ENCODE peak calls at places on chromosomes 3 and 15, in ten cellular contexts. D is K562, I is mammary epithelial cell, Z is astrocyte, H is neural progenitor cell, J is fibroblast of lung, L is PC-3, E is HepG2, M is HCT116, N is GM12878. G is an unnamed sample.

GRCh38 chr15:34793901-34794300 is 1.4 kb downstream of the ACTC1 start:
- DNase-seq in N (no peak), M (no peak), H (no peak), E (no peak), I (no peak), L (no peak), Z (no peak), D (no peak), J (no peak), G (no peak)

GRCh38 chr3:140540262-140540661 is 137.6 kb upstream of the TRIM42 start:
- DNase-seq in L (no peak), N (no peak), M (no peak), I (no peak), E (no peak), D (no peak), J (no peak), Z (no peak), H (no peak), G (no peak)

GRCh38 chr3:105496343-105496742 is 129.6 kb downstream of the ALCAM start:
- DNase-seq in D (no peak), Z (no peak), J (no peak), H (peak), E (no peak), M (no peak), L (no peak), I (no peak), N (no peak), G (no peak)

GRCh38 chr3:169945313-169945712 is 21.3 kb upstream of the SEC62 start:
- DNase-seq in L (no peak), I (no peak), Z (no peak), E (no peak), H (no peak), M (no peak), J (no peak), D (peak), N (peak), G (no peak)

GRCh38 chr15:69305204-69305931 is 6.7 kb downstream of the PAQR5 start:
- DNase-seq in D (peak), L (peak), M (peak), E (peak), Z (peak), H (no peak), N (no peak), I (peak), J (peak), G (peak)

GRCh38 chr15:94397377-94397776 is 166.0 kb downstream of the MCTP2 start:
- DNase-seq in J (no peak), I (no peak), E (no peak), D (no peak), N (no peak), M (no peak), Z (no peak), L (no peak), H (no peak), G (no peak)

GRCh38 chr3:124818398-124819150 is 68.6 kb downstream of the ITGB5 start:
- DNase-seq in L (no peak), M (no peak), D (no peak), H (no peak), E (no peak), I (peak), J (peak), Z (peak), N (no peak), G (no peak)

GRCh38 chr15:39792954-39793353 is 10.3 kb upstream of the FSIP1 start:
- DNase-seq in J (no peak), Z (no peak), I (no peak), E (no peak), M (no peak), L (no peak), D (no peak), N (no peak), H (no peak), G (no peak)

GRCh38 chr3:127831723-127832172 is 9.4 kb upstream of the MGLL start:
- DNase-seq in E (no peak), L (peak), M (no peak), J (peak), D (peak), I (no peak), H (peak), Z (no peak), N (no peak), G (peak)

GRCh38 chr3:99545941-99546580 is 92.3 kb upstream of the COL8A1 start:
- DNase-seq in M (no peak), D (no peak), I (no peak), N (no peak), H (no peak), J (no peak), Z (no peak), L (peak), E (no peak), G (no peak)

DNA sequence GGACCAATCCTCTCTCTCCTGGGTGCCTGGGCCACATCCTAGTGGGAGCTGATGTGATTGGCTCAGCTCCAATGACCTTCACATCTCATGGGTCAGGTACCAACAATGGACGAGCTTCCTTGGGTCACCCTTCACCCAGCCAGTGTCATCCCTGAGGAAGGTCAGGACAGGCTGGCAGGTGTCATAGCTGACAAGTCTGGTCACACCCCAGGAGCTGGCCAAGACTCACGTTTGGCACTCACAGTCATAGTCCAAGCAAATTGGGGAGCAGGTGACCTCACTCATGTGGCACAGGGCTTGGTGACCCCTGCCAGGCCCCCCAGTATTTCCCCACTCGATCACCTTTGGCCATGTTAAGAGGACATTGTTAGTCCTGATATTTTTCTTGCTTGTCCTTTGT is 79.4 kb upstream of the POMGNT2 start:
- DNase-seq in N (no peak), D (no peak), J (no peak), M (no peak), I (no peak), E (no peak), L (no peak), Z (no peak), H (no peak), G (peak)
- TF ChIP-seq EZH2 in N (no peak), D (no peak), J (no peak), M (no peak), I (no peak), E (no peak), L (no peak), Z (no peak), H (no peak), G (no peak)

GRCh38 chr15:90232941-90233700 is 620 bp downstream of the CIB1 start:
- DNase-seq in L (peak), I (peak), N (no peak), H (peak), Z (peak), J (peak), D (peak), E (peak), M (no peak), G (peak)
- TF ChIP-seq CTCF in L (peak), I (peak), N (peak), H (peak), Z (no peak), J (peak), D (peak), E (peak), M (peak), G (peak)

GRCh38 chr3:56368860-56369259 is 99.4 kb downstream of the ERC2 start:
- DNase-seq in H (no peak), D (no peak), L (no peak), J (no peak), I (no peak), N (no peak), Z (no peak), E (no peak), M (no peak), G (no peak)

GRCh38 chr3:56365905-56366640 is 102.2 kb downstream of the ERC2 start:
- DNase-seq in I (no peak), J (peak), L (no peak), D (no peak), E (no peak), M (no peak), N (no peak), H (no peak), Z (no peak), G (no peak)

GRCh38 chr3:56364665-56365064 is 103.6 kb downstream of the ERC2 start:
- DNase-seq in I (no peak), L (no peak), H (no peak), J (no peak), D (no peak), Z (no peak), E (no peak), N (no peak), M (no peak), G (no peak)

GRCh38 chr3:56363720-56364119 is 104.5 kb downstream of the ERC2 start:
- DNase-seq in M (no peak), L (no peak), N (no peak), E (no peak), H (no peak), D (no peak), J (no peak), I (no peak), Z (no peak), G (no peak)

GRCh38 chr3:56366641-56366984 is 101.7 kb downstream of the ERC2 start:
- DNase-seq in I (no peak), M (no peak), E (no peak), D (no peak), J (peak), H (peak), L (no peak), Z (peak), N (no peak), G (no peak)
- TF ChIP-seq EZH2 in I (no peak), M (no peak), E (no peak), D (no peak), J (no peak), H (no peak), L (no peak), Z (no peak), N (no peak), G (no peak)

GRCh38 chr3:61877359-61877770 is 316.0 kb downstream of the PTPRG start:
- DNase-seq in E (peak), Z (peak), L (no peak), H (peak), M (peak), I (no peak), N (peak), J (peak), D (no peak), G (no peak)
- TF ChIP-seq CTCF in E (peak), Z (peak), L (no peak), H (peak), M (peak), I (no peak), N (no peak), J (peak), D (peak), G (no peak)

DNA sequence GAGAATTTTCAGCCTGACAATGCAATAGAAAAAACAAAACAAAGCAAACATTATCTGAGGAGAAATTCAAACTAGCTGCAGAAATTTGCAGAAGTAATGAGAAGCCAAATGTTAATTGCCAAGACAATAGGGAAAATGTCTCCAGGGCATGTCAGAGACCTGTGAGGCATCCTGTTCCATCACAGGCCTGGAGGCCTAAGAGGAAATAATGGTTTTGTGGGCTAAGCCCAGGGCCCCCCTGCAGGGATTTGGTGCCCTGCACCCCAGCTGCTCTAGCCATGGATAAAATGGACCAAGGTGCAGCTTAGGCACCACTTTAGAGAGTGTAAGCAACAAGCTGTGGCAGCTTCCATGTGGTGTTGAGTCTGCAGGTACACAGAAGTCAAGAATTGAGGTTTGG is 401.2 kb upstream of the NECTIN3 start:
- DNase-seq in J (no peak), E (no peak), L (no peak), N (no peak), Z (no peak), H (no peak), I (no peak), D (no peak), M (no peak), G (no peak)
- TF ChIP-seq EZH2 in J (no peak), E (no peak), L (no peak), N (no peak), Z (no peak), H (no peak), I (no peak), D (no peak), M (no peak), G (no peak)

DNA sequence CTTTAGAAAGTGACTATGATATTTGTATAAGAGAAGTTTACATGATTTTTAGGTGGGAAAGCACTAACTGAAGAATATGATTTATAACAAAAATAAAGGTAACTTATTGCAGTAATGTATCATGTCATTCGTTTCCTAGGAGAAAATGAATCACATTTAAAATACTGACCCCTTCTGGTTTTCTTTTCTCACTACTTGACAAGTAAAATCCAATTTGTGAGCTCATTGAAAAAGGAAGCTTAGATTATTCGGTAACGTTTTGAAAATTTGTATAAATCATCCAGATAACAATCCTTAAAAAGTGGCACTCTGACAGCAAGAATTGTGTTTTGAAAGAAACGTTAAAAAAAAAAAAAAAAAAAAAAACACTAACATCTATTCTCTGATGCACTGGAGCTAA is 39.0 kb downstream of the NSUN3 start:
- DNase-seq in N (no peak), H (no peak), J (peak), I (no peak), M (peak), E (no peak), D (no peak), Z (no peak), L (peak), G (no peak)
- TF ChIP-seq CTCF in N (no peak), H (peak), J (peak), I (peak), M (peak), E (no peak), D (peak), Z (no peak), L (peak), G (peak)

GRCh38 chr3:46693038-46693896 is at the start of gene ALS2CL:
- DNase-seq in H (peak), M (no peak), J (peak), D (peak), I (peak), N (no peak), L (peak), E (no peak), Z (no peak), G (peak)
- TF ChIP-seq EZH2 in H (peak), M (no peak), J (no peak), D (no peak), I (no peak), N (no peak), L (no peak), E (no peak), Z (no peak), G (no peak)

DNA sequence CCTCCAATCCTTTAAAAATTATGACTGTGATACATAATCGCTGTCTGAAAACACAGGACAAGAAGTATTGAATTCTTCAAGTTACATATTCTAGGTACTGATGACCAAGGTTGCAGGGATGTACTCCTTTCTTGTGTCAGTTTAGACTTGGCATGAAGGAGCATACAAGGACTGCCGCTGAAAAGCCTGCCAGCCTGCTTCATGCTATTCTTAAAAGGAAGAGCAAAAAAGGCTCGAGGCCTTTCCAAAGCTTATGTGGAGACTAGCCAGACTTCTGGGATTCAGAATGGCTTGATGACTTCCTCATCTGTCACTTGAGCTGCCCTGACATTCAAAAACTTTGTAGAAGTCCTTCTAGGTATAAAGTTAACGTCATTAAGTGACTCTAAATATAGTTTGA is 92.0 kb downstream of the CADM2 start:
- DNase-seq in I (no peak), D (no peak), H (no peak), N (no peak), L (no peak), M (no peak), Z (no peak), J (no peak), E (no peak), G (no peak)
- TF ChIP-seq CTCF in I (no peak), D (no peak), H (no peak), N (no peak), L (no peak), M (no peak), Z (no peak), J (no peak), E (no peak), G (no peak)

DNA sequence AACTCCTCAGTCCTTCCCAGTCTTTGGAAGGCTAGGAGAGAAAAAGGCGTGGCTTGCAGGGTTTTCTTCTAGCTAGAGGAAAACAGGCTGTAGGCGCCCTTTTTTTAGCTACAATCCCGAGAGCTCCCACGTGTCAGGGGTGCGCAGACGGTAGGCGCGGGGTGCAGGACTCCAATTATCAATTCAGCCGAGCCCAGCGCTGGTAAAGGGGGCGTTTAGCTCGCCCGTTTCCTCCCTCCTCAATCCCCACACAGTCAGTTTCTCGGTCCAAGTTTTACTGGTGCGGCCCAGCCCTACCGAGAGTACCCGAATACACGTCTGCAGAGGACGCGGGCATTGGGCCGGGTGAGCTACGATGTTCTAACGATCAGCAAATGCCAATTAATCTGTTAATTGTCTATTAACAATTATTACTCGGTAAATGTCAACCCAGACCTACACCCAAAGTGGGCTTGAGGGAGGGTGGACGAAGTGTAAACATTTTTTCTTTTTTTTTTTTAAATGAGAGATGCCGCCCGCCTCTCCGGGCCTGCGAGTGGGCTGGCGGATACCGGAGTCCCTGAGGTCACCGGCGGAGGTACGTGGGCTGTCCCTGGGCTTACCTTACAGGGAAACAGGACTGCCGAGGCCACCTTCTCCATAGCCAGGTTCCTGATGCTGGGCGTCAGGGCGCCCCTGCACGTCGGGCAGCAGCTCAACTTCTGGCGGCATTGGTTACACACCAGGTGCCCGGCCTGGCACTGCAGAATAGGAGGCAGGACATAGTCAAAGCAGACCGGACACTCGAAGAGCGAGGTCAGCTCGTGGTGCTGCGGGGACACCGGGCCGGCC is 923 bp downstream of the SIAH2 start:
- DNase-seq in N (no peak), M (no peak), E (peak), D (peak), I (peak), L (peak), H (peak), Z (peak), J (peak), G (peak)
- TF ChIP-seq EZH2 in N (no peak), M (no peak), E (no peak), D (no peak), I (no peak), L (no peak), H (peak), Z (no peak), J (no peak), G (no peak)

GRCh38 chr15:55743615-55743978 is 645 bp upstream of the PRTG start:
- DNase-seq in Z (no peak), L (no peak), H (no peak), J (no peak), N (no peak), I (no peak), D (no peak), M (no peak), E (no peak), G (no peak)

GRCh38 chr15:55741592-55742497 is 1.1 kb downstream of the PRTG start:
- DNase-seq in L (peak), I (peak), N (no peak), H (peak), M (no peak), D (peak), J (no peak), Z (no peak), E (peak), G (peak)

GRCh38 chr15:55740981-55741591 is 1.9 kb downstream of the PRTG start:
- DNase-seq in M (no peak), H (peak), E (no peak), N (no peak), L (no peak), J (no peak), Z (peak), D (no peak), I (no peak), G (no peak)

GRCh38 chr15:55742927-55743614 is at the start of gene PRTG:
- DNase-seq in H (peak), Z (peak), N (no peak), D (peak), M (no peak), I (peak), E (peak), J (peak), L (peak), G (peak)

DNA sequence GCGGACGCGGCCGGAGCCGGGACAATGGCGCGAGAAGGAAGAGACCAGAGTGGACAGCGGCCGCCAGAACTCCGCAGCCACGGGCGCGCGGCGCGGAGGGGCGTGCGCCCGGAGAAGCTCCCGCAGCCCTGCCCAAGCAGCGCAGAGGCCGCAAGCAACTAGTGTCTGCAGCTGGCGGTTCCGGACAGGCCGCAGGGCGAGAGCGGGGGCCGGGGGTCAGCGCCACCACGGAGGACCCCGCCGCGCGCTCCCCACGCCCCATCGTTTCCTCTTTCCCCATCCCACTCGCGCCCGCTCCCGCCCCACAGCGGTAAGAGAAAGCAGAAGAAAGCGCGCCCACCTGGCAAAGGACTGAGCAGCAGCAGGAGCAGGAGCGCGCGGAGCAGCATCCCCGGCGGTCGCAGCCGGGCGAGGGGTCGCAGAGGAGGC is 440 bp downstream of the PRTG start:
- DNase-seq in D (peak), I (no peak), H (peak), L (no peak), J (peak), M (no peak), Z (peak), E (no peak), N (no peak), G (no peak)
- TF ChIP-seq CTCF in D (no peak), I (no peak), H (no peak), L (no peak), J (no peak), M (no peak), Z (no peak), E (no peak), N (no peak), G (no peak)

G was measured in PC-9.